ENCODE peak calls at places on chromosomes 3 and 15, in five cellular contexts. I is NT2/D1, F is GM12878, E is H1, R is HepG2. B is an unnamed sample.

GRCh38 chr3:179613807-179614206 is 9.2 kb downstream of the NDUFB5 start:
- DNase-seq in I (no peak), F (no peak), E (no peak), R (no peak), B (no peak)

GRCh38 chr15:81264072-81264857 is 59.7 kb downstream of the STARD5 start:
- DNase-seq in I (no peak), F (no peak), E (no peak), R (no peak), B (no peak)

GRCh38 chr3:66432767-66433521 is 67.9 kb downstream of the LRIG1 start:
- DNase-seq in I (no peak), F (no peak), E (no peak), R (no peak), B (no peak)

GRCh38 chr3:29324180-29324651 is 43.3 kb downstream of the RBMS3 start:
- DNase-seq in I (no peak), F (peak), E (no peak), R (no peak), B (no peak)

GRCh38 chr15:92361321-92362090 is 32.2 kb upstream of the ST8SIA2 start:
- DNase-seq in I (no peak), F (no peak), E (no peak), R (no peak), B (no peak)

GRCh38 chr3:16512435-16513140 is 911 bp downstream of the RFTN1 start:
- DNase-seq in I (no peak), F (no peak), E (peak), R (no peak), B (no peak)

GRCh38 chr3:71061581-71061980 is 521.9 kb downstream of the FOXP1 start:
- DNase-seq in I (no peak), F (no peak), E (no peak), R (no peak), B (no peak)

GRCh38 chr15:85411992-85412538 is 31.7 kb downstream of the AKAP13 start:
- DNase-seq in I (no peak), F (no peak), E (no peak), R (peak), B (no peak)

GRCh38 chr3:24128195-24129005 is 183.3 kb downstream of the NR1D2 start:
- DNase-seq in I (no peak), F (no peak), E (no peak), R (no peak), B (no peak)

GRCh38 chr3:165837058-165837525 is at the start of gene BCHE:
- DNase-seq in I (peak), F (no peak), E (no peak), R (no peak), B (peak)

GRCh38 chr3:56357266-56357665 is 111.0 kb downstream of the ERC2 start:
- DNase-seq in I (no peak), F (no peak), E (no peak), R (no peak), B (peak)

GRCh38 chr3:4999626-5000184 is 20.5 kb downstream of the BHLHE40 start:
- DNase-seq in I (no peak), F (no peak), E (no peak), R (no peak), B (no peak)

GRCh38 chr15:75436861-75437260 is 14.6 kb downstream of the SIN3A start:
- DNase-seq in I (no peak), F (no peak), E (no peak), R (no peak), B (no peak)

GRCh38 chr3:158777171-158777873 is 24.5 kb upstream of the MFSD1 start:
- DNase-seq in I (no peak), F (no peak), E (no peak), R (no peak), B (no peak)

GRCh38 chr15:45179221-45179985 is 8.4 kb downstream of the SHF start:
- DNase-seq in I (no peak), F (no peak), E (peak), R (peak), B (peak)
- TF ChIP-seq SUZ12 in I (no peak), F (no peak), E (no peak), R (no peak), B (no peak)

DNA sequence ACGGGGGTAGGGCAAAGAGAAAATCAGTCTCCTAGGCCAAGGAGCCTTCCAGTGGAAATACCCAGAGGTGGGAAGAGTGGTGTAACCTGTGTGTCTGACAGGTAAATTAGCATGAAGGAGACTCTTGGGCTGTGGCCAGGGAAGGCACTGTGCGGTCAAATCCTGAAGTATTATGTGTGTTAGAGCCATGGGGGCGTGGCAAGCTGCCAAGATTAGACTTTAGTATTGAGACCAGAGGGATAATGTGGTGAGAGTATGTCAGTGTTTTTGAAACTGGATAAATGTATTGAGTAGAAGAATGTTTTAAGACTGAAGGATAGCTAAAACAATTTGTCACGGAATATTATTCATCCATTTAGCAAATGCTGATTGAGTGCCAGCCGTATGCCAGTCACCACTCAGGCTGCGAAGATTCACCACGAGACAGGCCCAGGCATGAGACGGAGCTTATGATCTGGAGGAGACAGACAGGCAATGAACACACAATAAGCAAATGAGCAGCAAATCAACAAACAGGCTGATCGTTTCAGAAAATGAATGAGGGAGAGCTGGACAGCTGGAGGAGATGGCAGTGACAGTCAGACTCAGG is 445.9 kb downstream of the MCTP2 start:
- DNase-seq in I (no peak), F (no peak), E (no peak), R (no peak), B (no peak)
- TF ChIP-seq SUZ12 in I (no peak), F (no peak), E (no peak), R (no peak), B (no peak)

GRCh38 chr3:151265166-151265565 is 13.2 kb downstream of the P2RY14 start:
- DNase-seq in I (no peak), F (no peak), E (no peak), R (no peak), B (no peak)
- TF ChIP-seq SUZ12 in I (no peak), F (no peak), E (no peak), R (no peak), B (no peak)

DNA sequence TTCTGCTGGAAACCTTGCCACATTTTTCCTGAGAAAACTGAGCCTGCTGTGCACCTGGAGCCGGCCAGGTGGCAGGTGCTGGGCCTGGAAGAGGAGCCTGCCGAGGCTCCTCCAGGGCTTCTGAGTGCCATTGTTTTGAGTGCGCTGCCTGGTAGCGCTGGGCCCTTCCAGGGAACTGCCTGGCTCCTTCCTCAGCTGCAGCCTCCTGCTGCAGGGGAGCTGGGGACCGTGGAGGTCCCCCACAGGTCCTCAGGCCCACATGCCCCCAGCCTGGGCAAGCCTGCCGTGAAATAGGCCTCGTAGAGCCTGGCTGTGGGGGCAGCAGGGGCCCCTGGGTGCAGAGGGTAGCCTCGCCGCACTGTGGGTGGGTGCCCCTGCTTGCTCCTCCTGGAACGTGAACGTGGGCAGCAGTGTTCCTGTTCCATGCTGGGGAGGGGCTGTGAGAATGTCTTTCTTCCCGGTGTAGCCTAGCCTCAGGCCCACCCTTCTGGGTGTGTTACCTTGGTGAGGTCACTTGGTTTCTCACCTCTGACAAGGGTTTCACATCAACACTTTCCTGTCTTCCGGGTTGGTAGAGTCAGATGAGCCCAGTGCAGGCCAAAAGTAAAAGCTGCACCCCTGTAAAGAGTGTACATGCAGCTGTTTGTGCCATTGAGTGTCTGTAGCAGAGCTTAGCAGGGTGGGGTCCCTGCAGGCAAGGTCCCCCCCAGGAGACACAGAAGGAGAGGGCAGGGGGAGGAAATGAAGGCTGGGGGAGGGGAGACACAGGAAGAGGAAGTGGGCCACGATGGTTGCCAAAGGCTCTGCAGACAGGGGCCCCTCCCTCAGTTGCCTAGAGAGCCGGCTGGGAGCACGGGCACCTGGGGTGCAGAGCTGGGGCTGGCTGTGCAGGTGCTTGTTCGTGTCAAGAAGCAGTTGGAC is 34.5 kb downstream of the KLF13 start:
- DNase-seq in I (no peak), F (no peak), E (no peak), R (no peak), B (no peak)
- TF ChIP-seq SUZ12 in I (no peak), F (no peak), E (no peak), R (no peak), B (no peak)

GRCh38 chr3:170689218-170689874 is 103.5 kb upstream of the SLC7A14 start:
- DNase-seq in I (peak), F (no peak), E (peak), R (no peak), B (no peak)
- TF ChIP-seq SUZ12 in I (no peak), F (no peak), E (no peak), R (no peak), B (no peak)

GRCh38 chr3:64009528-64009927 is 13.8 kb downstream of the PSMD6 start:
- DNase-seq in I (no peak), F (no peak), E (no peak), R (no peak), B (no peak)
- TF ChIP-seq SUZ12 in I (no peak), F (no peak), E (no peak), R (no peak), B (no peak)

GRCh38 chr3:140994316-140994715 is 52.7 kb downstream of the SLC25A36 start:
- DNase-seq in I (no peak), F (no peak), E (no peak), R (no peak), B (no peak)
- TF ChIP-seq SUZ12 in I (no peak), F (no peak), E (no peak), R (no peak), B (no peak)

B was measured in HEK293T.